ENCODE peak calls at places on chromosome 21, in seven cellular contexts. O is suprapubic skin, Q is cardiac fibroblast, H is T1000, Y is pulmonary artery endothelial cell, A is hepatocyte, B is MV-4-11. J is an unnamed sample.

GRCh38 chr21:34526618-34527290 is 14.7 kb upstream of the KCNE1 start:
- DNase-seq in B (peak; percentile 36), Q (peak; percentile 100), O (peak; percentile 89), A (peak; percentile 96), H (peak; percentile 90), Y (peak; percentile 99), J (peak; percentile 96)

GRCh38 chr21:14585122-14585521 is 39.0 kb upstream of the SAMSN1 start:
- DNase-seq in Y (no peak), H (no peak), O (no peak), A (no peak), Q (no peak), B (no peak), J (no peak)

GRCh38 chr21:35020446-35020845 is 28.7 kb downstream of the RUNX1 start:
- DNase-seq in Y (no peak), O (no peak), H (no peak), Q (no peak), B (no peak), A (no peak), J (no peak)

GRCh38 chr21:45562965-45563364 is 20.7 kb upstream of the SLC19A1 start:
- DNase-seq in H (no peak), Q (no peak), B (no peak), O (peak; percentile 1), A (no peak), Y (no peak), J (no peak)

GRCh38 chr21:34579411-34579810 is 35.5 kb downstream of the RCAN1 start:
- DNase-seq in A (no peak), H (peak; percentile 13), Y (no peak), O (no peak), B (peak; percentile 51), Q (no peak), J (no peak)

GRCh38 chr21:41713495-41714281 is 53.2 kb downstream of the RIPK4 start:
- DNase-seq in O (no peak), A (peak; percentile 77), H (no peak), B (no peak), Q (no peak), Y (no peak), J (peak; percentile 42)

GRCh38 chr21:17730782-17731181 is 88.4 kb downstream of the C21orf91 start:
- DNase-seq in Q (no peak), Y (no peak), O (no peak), H (no peak), B (peak; percentile 92), A (no peak), J (no peak)

GRCh38 chr21:29205988-29206387 is 75.5 kb downstream of the MAP3K7CL start:
- DNase-seq in O (no peak), Q (no peak), Y (no peak), A (no peak), H (no peak), B (no peak), J (no peak)

GRCh38 chr21:15430577-15430976 is 299.2 kb upstream of the USP25 start:
- DNase-seq in O (no peak), Q (peak; percentile 49), A (no peak), B (no peak), H (no peak), Y (no peak), J (no peak)

GRCh38 chr21:40717008-40717407 is 129.9 kb downstream of the DSCAM start:
- DNase-seq in Y (no peak), O (no peak), H (no peak), Q (no peak), A (peak; percentile 11), B (no peak), J (no peak)

J was measured in HepG2.